ENCODE peak calls at places on chromosomes 3 and 15, in four cellular contexts. One of them, this sample, is unnamed. For H3K36me3, the result is how much of the 10 kb centered on the place peaks cover.

GRCh38 chr3:88105325-88105724 is 44.4 kb upstream of the C3orf38 start:
- DNase-seq in transverse colon: no peak
- DNase-seq in sigmoid colon: no peak
- DNase-seq in H1: no peak
- DNase-seq in this sample: no peak

GRCh38 chr3:102165367-102165766 is 269.4 kb upstream of the ZPLD1 start:
- DNase-seq in transverse colon: no peak
- DNase-seq in sigmoid colon: no peak
- DNase-seq in H1: no peak
- DNase-seq in this sample: no peak

GRCh38 chr3:137762674-137763593 is 1.2 kb upstream of the SOX14 start:
- DNase-seq in transverse colon: no peak
- DNase-seq in sigmoid colon: no peak
- DNase-seq in H1: no peak
- DNase-seq in this sample: no peak

GRCh38 chr3:3847994-3848970 is 49.1 kb downstream of the LRRN1 start:
- DNase-seq in transverse colon: no peak
- DNase-seq in sigmoid colon: no peak
- DNase-seq in H1: no peak
- DNase-seq in this sample: no peak

GRCh38 chr3:151265866-151266265 is 12.5 kb downstream of the P2RY14 start:
- DNase-seq in transverse colon: peak
- DNase-seq in sigmoid colon: no peak
- DNase-seq in H1: peak
- DNase-seq in this sample: no peak

GRCh38 chr3:110743202-110743601 is 328.4 kb upstream of the NECTIN3 start:
- DNase-seq in transverse colon: no peak
- DNase-seq in sigmoid colon: no peak
- DNase-seq in H1: no peak
- DNase-seq in this sample: no peak

GRCh38 chr3:56453027-56453426 is 15.2 kb downstream of the ERC2 start:
- DNase-seq in transverse colon: no peak
- DNase-seq in sigmoid colon: no peak
- DNase-seq in H1: no peak
- DNase-seq in this sample: no peak

GRCh38 chr15:61720197-61720596 is 340.1 kb downstream of the VPS13C start:
- DNase-seq in transverse colon: no peak
- DNase-seq in sigmoid colon: no peak
- DNase-seq in H1: no peak
- DNase-seq in this sample: no peak

GRCh38 chr3:100420885-100421284 is 19.5 kb downstream of the LNP1 start:
- DNase-seq in transverse colon: no peak
- DNase-seq in sigmoid colon: no peak
- DNase-seq in H1: no peak
- DNase-seq in this sample: no peak

GRCh38 chr15:35440265-35440664 is 105.7 kb downstream of the DPH6 start:
- DNase-seq in transverse colon: no peak
- DNase-seq in sigmoid colon: no peak
- DNase-seq in H1: no peak
- DNase-seq in this sample: no peak

GRCh38 chr15:75335705-75336355 is at the start of gene COMMD4:
- DNase-seq in transverse colon: peak
- DNase-seq in sigmoid colon: peak
- DNase-seq in H1: peak
- DNase-seq in this sample: peak

GRCh38 chr3:124409650-124410275 is 320.5 kb upstream of the UMPS start:
- DNase-seq in transverse colon: no peak
- DNase-seq in sigmoid colon: no peak
- DNase-seq in H1: no peak
- DNase-seq in this sample: no peak

GRCh38 chr15:62994975-62995730 is 47.4 kb upstream of the TPM1 start:
- DNase-seq in transverse colon: no peak
- DNase-seq in sigmoid colon: no peak
- DNase-seq in H1: no peak
- DNase-seq in this sample: no peak

GRCh38 chr3:33076952-33077351 is 20.0 kb downstream of the GLB1 start:
- DNase-seq in transverse colon: no peak
- DNase-seq in sigmoid colon: no peak
- DNase-seq in H1: no peak
- DNase-seq in this sample: no peak

GRCh38 chr3:58004972-58005371 is 3.2 kb upstream of the FLNB start:
- DNase-seq in transverse colon: no peak
- DNase-seq in sigmoid colon: no peak
- DNase-seq in H1: no peak
- DNase-seq in this sample: no peak

GRCh38 chr3:194138732-194139084 is 2.8 kb downstream of the HES1 start:
- DNase-seq in transverse colon: no peak
- DNase-seq in sigmoid colon: no peak
- DNase-seq in H1: no peak
- DNase-seq in this sample: no peak

DNA sequence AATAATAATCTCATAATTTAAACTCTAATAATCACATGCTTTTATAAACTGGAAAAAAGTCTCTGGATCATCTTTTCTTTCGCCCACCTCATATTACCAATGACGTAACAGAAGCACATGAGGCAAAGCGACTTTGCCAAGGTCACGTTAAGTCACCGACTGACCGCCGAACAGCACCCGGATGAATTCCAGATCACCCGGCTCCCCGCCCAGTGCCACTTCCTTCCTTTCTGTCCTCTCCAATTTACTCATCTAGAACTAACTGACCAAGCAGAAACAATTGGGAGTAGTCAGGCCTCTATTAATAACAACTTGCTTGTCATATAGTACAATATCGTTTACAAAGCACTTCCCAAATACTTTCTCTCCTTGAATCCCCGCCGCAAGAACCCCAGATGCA is 21.1 kb downstream of the FGF12 start:
- DNase-seq in transverse colon: no peak
- DNase-seq in sigmoid colon: no peak
- DNase-seq in H1: no peak
- DNase-seq in this sample: no peak
- H3K27ac ChIP-seq in transverse colon: no peak
- H3K27ac ChIP-seq in sigmoid colon: no peak
- H3K27ac ChIP-seq in H1: no peak
- H3K27ac ChIP-seq in this sample: no peak

DNA sequence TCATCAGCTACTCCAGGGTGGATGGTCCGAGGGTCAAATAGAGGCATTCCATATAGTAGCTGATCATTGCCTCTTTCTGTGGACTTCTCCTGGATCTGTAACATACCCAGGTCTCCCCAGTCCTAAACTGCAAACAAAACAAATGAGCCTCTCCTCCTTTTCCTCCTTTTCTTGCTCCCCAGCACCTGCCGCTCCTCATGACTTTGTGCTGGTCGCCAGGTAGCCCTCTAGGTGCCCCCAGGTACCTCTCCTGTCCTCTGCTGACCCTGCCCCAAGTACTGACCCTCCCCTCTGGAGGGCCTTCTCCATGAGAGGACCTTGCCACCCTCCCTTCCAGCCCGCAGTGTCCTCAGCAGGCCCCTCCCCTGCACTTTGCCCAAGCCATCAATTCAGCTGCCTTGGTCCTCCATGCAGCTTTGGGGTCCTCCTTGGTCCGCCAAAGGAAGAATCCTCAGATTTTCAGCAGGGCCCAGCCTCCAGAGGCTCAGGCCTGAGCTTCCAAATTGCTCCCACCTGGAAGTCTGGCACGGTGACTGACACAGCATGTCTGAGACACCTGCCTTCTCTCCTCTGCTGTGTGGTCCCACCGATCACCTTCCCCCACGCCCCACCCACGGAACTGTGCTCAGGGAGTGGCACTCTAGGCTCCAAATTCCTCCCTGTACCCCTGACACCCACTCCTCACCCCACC is 111.0 kb downstream of the LRRK1 start:
- DNase-seq in transverse colon: peak
- DNase-seq in sigmoid colon: peak
- DNase-seq in H1: no peak
- DNase-seq in this sample: no peak
- H3K36me3 ChIP-seq in transverse colon: under half
- H3K36me3 ChIP-seq in sigmoid colon: under half
- H3K36me3 ChIP-seq in H1: under half
- H3K36me3 ChIP-seq in this sample: under half

DNA sequence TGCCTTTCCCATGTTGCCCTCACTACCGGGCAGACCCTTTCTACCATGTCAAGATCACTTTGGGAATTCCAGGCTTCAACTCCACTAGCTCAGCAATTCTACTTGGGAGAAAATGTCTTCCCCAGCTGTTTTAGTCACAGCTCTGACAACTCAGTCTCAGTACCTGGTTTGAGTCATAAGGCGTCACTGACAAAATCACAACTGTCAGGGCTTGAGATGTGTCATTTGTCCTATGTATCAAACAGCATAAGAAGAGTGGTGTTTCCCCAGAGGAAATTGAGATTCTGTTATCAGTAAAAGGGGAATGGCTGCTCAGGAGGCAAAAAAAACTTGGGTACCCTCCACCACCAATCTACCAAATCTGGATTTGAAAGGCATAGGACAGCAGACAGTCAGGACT is 594.9 kb upstream of the SUCLG2 start:
- DNase-seq in transverse colon: no peak
- DNase-seq in sigmoid colon: no peak
- DNase-seq in H1: no peak
- DNase-seq in this sample: no peak
- TF ChIP-seq EP300 in transverse colon: no peak
- TF ChIP-seq EP300 in sigmoid colon: no peak
- TF ChIP-seq EP300 in H1: no peak
- TF ChIP-seq EP300 in this sample: no peak

GRCh38 chr3:61684386-61684785 is 123.0 kb downstream of the PTPRG start:
- DNase-seq in transverse colon: no peak
- DNase-seq in sigmoid colon: no peak
- DNase-seq in H1: no peak
- DNase-seq in this sample: no peak

GRCh38 chr3:61685755-61686154 is 124.4 kb downstream of the PTPRG start:
- DNase-seq in transverse colon: peak
- DNase-seq in sigmoid colon: no peak
- DNase-seq in H1: no peak
- DNase-seq in this sample: no peak

GRCh38 chr3:61687206-61687605 is 125.8 kb downstream of the PTPRG start:
- DNase-seq in transverse colon: peak
- DNase-seq in sigmoid colon: no peak
- DNase-seq in H1: no peak
- DNase-seq in this sample: no peak

GRCh38 chr3:61687663-61688306 is 126.4 kb downstream of the PTPRG start:
- DNase-seq in transverse colon: no peak
- DNase-seq in sigmoid colon: no peak
- DNase-seq in H1: no peak
- DNase-seq in this sample: no peak

GRCh38 chr3:61686228-61686648 is 124.9 kb downstream of the PTPRG start:
- DNase-seq in transverse colon: no peak
- DNase-seq in sigmoid colon: no peak
- DNase-seq in H1: no peak
- DNase-seq in this sample: no peak
- H3K27ac ChIP-seq in transverse colon: no peak
- H3K27ac ChIP-seq in sigmoid colon: no peak
- H3K27ac ChIP-seq in H1: no peak
- H3K27ac ChIP-seq in this sample: no peak

DNA sequence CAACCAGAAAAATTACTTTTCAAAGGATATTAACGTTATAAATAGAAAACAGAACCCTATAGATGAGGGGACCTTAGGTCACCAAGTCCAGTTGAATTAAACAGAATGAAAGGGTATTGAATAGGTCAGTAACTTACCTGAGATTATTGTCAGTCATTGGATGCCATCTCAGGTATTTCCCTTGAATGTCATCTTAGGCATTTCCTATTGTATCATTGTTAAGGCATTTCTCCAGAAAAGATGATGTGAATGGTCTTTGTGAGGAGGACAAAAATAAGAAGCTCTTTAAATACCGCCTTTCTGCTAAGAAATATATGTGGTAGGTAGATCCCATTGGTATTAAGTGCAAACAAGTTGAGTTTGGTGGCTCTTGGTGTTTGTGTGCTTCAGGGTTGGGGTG is 55.6 kb downstream of the CHD2 start:
- DNase-seq in transverse colon: no peak
- DNase-seq in sigmoid colon: no peak
- DNase-seq in H1: no peak
- DNase-seq in this sample: no peak
- H3K36me3 ChIP-seq in transverse colon: under half
- H3K36me3 ChIP-seq in sigmoid colon: under half
- H3K36me3 ChIP-seq in H1: half or more
- H3K36me3 ChIP-seq in this sample: half or more

GRCh38 chr3:52455283-52456168 is at the start of gene NISCH:
- DNase-seq in transverse colon: peak
- DNase-seq in sigmoid colon: peak
- DNase-seq in H1: no peak
- DNase-seq in this sample: peak
- TF ChIP-seq EP300 in transverse colon: no peak
- TF ChIP-seq EP300 in sigmoid colon: no peak
- TF ChIP-seq EP300 in H1: no peak
- TF ChIP-seq EP300 in this sample: no peak

GRCh38 chr15:98683821-98684220 is 35.5 kb downstream of the IGF1R start:
- DNase-seq in transverse colon: no peak
- DNase-seq in sigmoid colon: no peak
- DNase-seq in H1: no peak
- DNase-seq in this sample: no peak
- H3K27ac ChIP-seq in transverse colon: peak
- H3K27ac ChIP-seq in sigmoid colon: peak
- H3K27ac ChIP-seq in H1: no peak
- H3K27ac ChIP-seq in this sample: no peak

GRCh38 chr15:67224889-67225288 is 29.6 kb downstream of the AAGAB start:
- DNase-seq in transverse colon: peak
- DNase-seq in sigmoid colon: no peak
- DNase-seq in H1: no peak
- DNase-seq in this sample: no peak

GRCh38 chr15:67232591-67232990 is 21.9 kb downstream of the AAGAB start:
- DNase-seq in transverse colon: no peak
- DNase-seq in sigmoid colon: no peak
- DNase-seq in H1: no peak
- DNase-seq in this sample: no peak

GRCh38 chr15:67225336-67225735 is 29.1 kb downstream of the AAGAB start:
- DNase-seq in transverse colon: no peak
- DNase-seq in sigmoid colon: no peak
- DNase-seq in H1: no peak
- DNase-seq in this sample: no peak

GRCh38 chr15:67227431-67227830 is 27.0 kb downstream of the AAGAB start:
- DNase-seq in transverse colon: no peak
- DNase-seq in sigmoid colon: no peak
- DNase-seq in H1: no peak
- DNase-seq in this sample: no peak

DNA sequence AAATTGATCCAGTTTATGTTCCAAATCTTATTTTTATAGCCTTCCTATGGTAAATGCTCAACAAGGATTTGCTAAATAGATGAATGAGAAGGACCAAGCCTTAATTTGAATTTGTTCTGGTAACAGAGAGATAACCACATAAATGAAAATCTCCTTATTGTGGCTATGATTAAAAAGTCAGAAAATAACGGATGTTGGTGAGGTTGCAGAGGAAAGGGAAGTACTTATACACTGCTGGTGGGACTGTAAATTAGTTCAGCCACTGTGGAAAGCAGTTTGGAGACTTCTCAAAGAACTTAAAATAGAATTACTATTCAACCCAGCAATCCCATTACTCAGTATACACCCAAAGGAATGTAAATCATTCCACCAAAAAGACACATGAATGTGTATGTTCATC is 26.2 kb downstream of the AAGAB start:
- DNase-seq in transverse colon: no peak
- DNase-seq in sigmoid colon: no peak
- DNase-seq in H1: no peak
- DNase-seq in this sample: no peak
- H3K36me3 ChIP-seq in transverse colon: under half
- H3K36me3 ChIP-seq in sigmoid colon: under half
- H3K36me3 ChIP-seq in H1: under half
- H3K36me3 ChIP-seq in this sample: under half

This sample was measured in upper lobe of left lung.